ENCODE peak calls at places on chromosomes 5 and 9, in six cellular contexts. One of them, this sample, is unnamed.

GRCh38 chr5:926416-927171 is 33.9 kb downstream of the TRIP13 start:
- DNase-seq in brain microvascular endothelial cell: no peak
- DNase-seq in cardiac muscle cell: peak; percentile 63
- DNase-seq in dorsolateral prefrontal cortex: no peak
- DNase-seq in prostate gland: no peak
- DNase-seq in breast epithelium: no peak
- DNase-seq in this sample: peak; percentile 26

GRCh38 chr9:4086119-4087088 is 213.5 kb downstream of the GLIS3 start:
- DNase-seq in cardiac muscle cell: no peak
- DNase-seq in breast epithelium: no peak
- DNase-seq in brain microvascular endothelial cell: peak; percentile 66
- DNase-seq in dorsolateral prefrontal cortex: no peak
- DNase-seq in prostate gland: no peak
- DNase-seq in this sample: peak; percentile 71

GRCh38 chr5:54360089-54360488 is 49.7 kb upstream of the ARL15 start:
- DNase-seq in dorsolateral prefrontal cortex: no peak
- DNase-seq in cardiac muscle cell: no peak
- DNase-seq in breast epithelium: no peak
- DNase-seq in brain microvascular endothelial cell: peak; percentile 49
- DNase-seq in prostate gland: no peak
- DNase-seq in this sample: peak; percentile 13

GRCh38 chr9:70805953-70806352 is 315.5 kb downstream of the TRPM3 start:
- DNase-seq in brain microvascular endothelial cell: no peak
- DNase-seq in cardiac muscle cell: no peak
- DNase-seq in breast epithelium: no peak
- DNase-seq in dorsolateral prefrontal cortex: peak; percentile 41
- DNase-seq in prostate gland: peak; percentile 15
- DNase-seq in this sample: peak; percentile 17

GRCh38 chr5:172573115-172573882 is 67.8 kb upstream of the NEURL1B start:
- DNase-seq in cardiac muscle cell: no peak
- DNase-seq in breast epithelium: no peak
- DNase-seq in brain microvascular endothelial cell: no peak
- DNase-seq in prostate gland: no peak
- DNase-seq in dorsolateral prefrontal cortex: no peak
- DNase-seq in this sample: no peak

GRCh38 chr5:73214921-73215490 is 42.0 kb downstream of the TMEM174 start:
- DNase-seq in breast epithelium: no peak
- DNase-seq in prostate gland: no peak
- DNase-seq in cardiac muscle cell: no peak
- DNase-seq in dorsolateral prefrontal cortex: no peak
- DNase-seq in brain microvascular endothelial cell: no peak
- DNase-seq in this sample: no peak

GRCh38 chr5:97909541-97909940 is 726.5 kb upstream of the RIOK2 start:
- DNase-seq in brain microvascular endothelial cell: no peak
- DNase-seq in breast epithelium: no peak
- DNase-seq in cardiac muscle cell: no peak
- DNase-seq in dorsolateral prefrontal cortex: no peak
- DNase-seq in prostate gland: no peak
- DNase-seq in this sample: no peak

GRCh38 chr9:72006481-72006880 is 53.9 kb downstream of the C9orf57 start:
- DNase-seq in brain microvascular endothelial cell: no peak
- DNase-seq in dorsolateral prefrontal cortex: no peak
- DNase-seq in cardiac muscle cell: no peak
- DNase-seq in prostate gland: no peak
- DNase-seq in breast epithelium: no peak
- DNase-seq in this sample: peak; percentile 18

GRCh38 chr5:179766021-179766725 is 27.6 kb upstream of the LTC4S start:
- DNase-seq in brain microvascular endothelial cell: peak; percentile 69
- DNase-seq in prostate gland: no peak
- DNase-seq in cardiac muscle cell: no peak
- DNase-seq in breast epithelium: no peak
- DNase-seq in dorsolateral prefrontal cortex: no peak
- DNase-seq in this sample: peak; percentile 66

GRCh38 chr5:112160652-112161391 is 258.3 kb downstream of the EPB41L4A start:
- DNase-seq in breast epithelium: peak; percentile 95
- DNase-seq in dorsolateral prefrontal cortex: peak; percentile 92
- DNase-seq in cardiac muscle cell: peak; percentile 91
- DNase-seq in brain microvascular endothelial cell: peak; percentile 88
- DNase-seq in prostate gland: peak; percentile 87
- DNase-seq in this sample: peak; percentile 96

GRCh38 chr9:20593551-20593950 is 28.7 kb downstream of the MLLT3 start:
- DNase-seq in prostate gland: no peak
- DNase-seq in dorsolateral prefrontal cortex: no peak
- DNase-seq in breast epithelium: no peak
- DNase-seq in brain microvascular endothelial cell: peak; percentile 51
- DNase-seq in cardiac muscle cell: no peak
- DNase-seq in this sample: peak; percentile 66

GRCh38 chr9:121992571-121993212 is 100.4 kb downstream of the TTLL11 start:
- DNase-seq in dorsolateral prefrontal cortex: peak; percentile 77
- DNase-seq in cardiac muscle cell: peak; percentile 91
- DNase-seq in brain microvascular endothelial cell: peak; percentile 57
- DNase-seq in breast epithelium: no peak
- DNase-seq in prostate gland: peak; percentile 74
- DNase-seq in this sample: peak; percentile 88

GRCh38 chr5:83871533-83872380 is 151.1 kb upstream of the HAPLN1 start:
- DNase-seq in dorsolateral prefrontal cortex: no peak
- DNase-seq in prostate gland: no peak
- DNase-seq in cardiac muscle cell: peak; percentile 57
- DNase-seq in breast epithelium: no peak
- DNase-seq in brain microvascular endothelial cell: no peak
- DNase-seq in this sample: no peak

GRCh38 chr5:136016945-136017530 is 11.8 kb upstream of the TGFBI start:
- DNase-seq in dorsolateral prefrontal cortex: peak; percentile 6
- DNase-seq in cardiac muscle cell: no peak
- DNase-seq in prostate gland: no peak
- DNase-seq in breast epithelium: no peak
- DNase-seq in brain microvascular endothelial cell: peak; percentile 79
- DNase-seq in this sample: peak; percentile 57

GRCh38 chr9:19946446-19947109 is 157.7 kb upstream of the SLC24A2 start:
- DNase-seq in dorsolateral prefrontal cortex: no peak
- DNase-seq in brain microvascular endothelial cell: no peak
- DNase-seq in prostate gland: no peak
- DNase-seq in breast epithelium: no peak
- DNase-seq in cardiac muscle cell: peak; percentile 37
- DNase-seq in this sample: peak; percentile 74

GRCh38 chr5:140239939-140240700 is 62.8 kb downstream of the PFDN1 start:
- DNase-seq in cardiac muscle cell: peak; percentile 79
- DNase-seq in brain microvascular endothelial cell: peak; percentile 61
- DNase-seq in dorsolateral prefrontal cortex: peak; percentile 47
- DNase-seq in prostate gland: no peak
- DNase-seq in breast epithelium: peak; percentile 56
- DNase-seq in this sample: peak; percentile 74

GRCh38 chr5:1842026-1842819 is 40.5 kb downstream of the IRX4 start:
- DNase-seq in brain microvascular endothelial cell: no peak
- DNase-seq in dorsolateral prefrontal cortex: no peak
- DNase-seq in breast epithelium: no peak
- DNase-seq in cardiac muscle cell: no peak
- DNase-seq in prostate gland: no peak
- DNase-seq in this sample: no peak

GRCh38 chr5:149581931-149582768 is 852 bp downstream of the ARHGEF37 start:
- DNase-seq in dorsolateral prefrontal cortex: peak; percentile 29
- DNase-seq in brain microvascular endothelial cell: no peak
- DNase-seq in prostate gland: peak; percentile 39
- DNase-seq in cardiac muscle cell: peak; percentile 19
- DNase-seq in breast epithelium: no peak
- DNase-seq in this sample: peak; percentile 65

GRCh38 chr9:135347461-135347860 is 132.1 kb upstream of the PPP1R26 start:
- DNase-seq in cardiac muscle cell: no peak
- DNase-seq in brain microvascular endothelial cell: no peak
- DNase-seq in dorsolateral prefrontal cortex: no peak
- DNase-seq in prostate gland: no peak
- DNase-seq in breast epithelium: no peak
- DNase-seq in this sample: no peak

GRCh38 chr9:118395415-118395814 is 691.2 kb downstream of the TLR4 start:
- DNase-seq in brain microvascular endothelial cell: no peak
- DNase-seq in dorsolateral prefrontal cortex: no peak
- DNase-seq in cardiac muscle cell: no peak
- DNase-seq in prostate gland: no peak
- DNase-seq in breast epithelium: no peak
- DNase-seq in this sample: no peak

GRCh38 chr5:78508231-78508765 is 140.3 kb downstream of the LHFPL2 start:
- DNase-seq in cardiac muscle cell: peak; percentile 61
- DNase-seq in brain microvascular endothelial cell: peak; percentile 54
- DNase-seq in dorsolateral prefrontal cortex: no peak
- DNase-seq in prostate gland: no peak
- DNase-seq in breast epithelium: no peak
- DNase-seq in this sample: peak; percentile 55

GRCh38 chr9:16062542-16063240 is 509.8 kb downstream of the CCDC171 start:
- DNase-seq in dorsolateral prefrontal cortex: no peak
- DNase-seq in cardiac muscle cell: no peak
- DNase-seq in prostate gland: no peak
- DNase-seq in brain microvascular endothelial cell: peak; percentile 97
- DNase-seq in breast epithelium: no peak
- DNase-seq in this sample: peak; percentile 96

GRCh38 chr5:66929995-66930394 is 266.6 kb downstream of the CD180 start:
- DNase-seq in breast epithelium: no peak
- DNase-seq in prostate gland: no peak
- DNase-seq in cardiac muscle cell: no peak
- DNase-seq in brain microvascular endothelial cell: no peak
- DNase-seq in dorsolateral prefrontal cortex: no peak
- DNase-seq in this sample: no peak

GRCh38 chr5:168609806-168610482 is 30.8 kb upstream of the PANK3 start:
- DNase-seq in breast epithelium: no peak
- DNase-seq in brain microvascular endothelial cell: no peak
- DNase-seq in cardiac muscle cell: no peak
- DNase-seq in dorsolateral prefrontal cortex: no peak
- DNase-seq in prostate gland: no peak
- DNase-seq in this sample: no peak

GRCh38 chr9:116870566-116870965 is 183.5 kb downstream of the TRIM32 start:
- DNase-seq in prostate gland: no peak
- DNase-seq in brain microvascular endothelial cell: no peak
- DNase-seq in breast epithelium: no peak
- DNase-seq in dorsolateral prefrontal cortex: no peak
- DNase-seq in cardiac muscle cell: no peak
- DNase-seq in this sample: no peak

GRCh38 chr9:37840560-37841194 is 40.1 kb downstream of the DCAF10 start:
- DNase-seq in cardiac muscle cell: no peak
- DNase-seq in dorsolateral prefrontal cortex: no peak
- DNase-seq in prostate gland: no peak
- DNase-seq in brain microvascular endothelial cell: peak; percentile 82
- DNase-seq in breast epithelium: no peak
- DNase-seq in this sample: peak; percentile 77

GRCh38 chr5:170360712-170361501 is 28.3 kb downstream of the KCNMB1 start:
- DNase-seq in dorsolateral prefrontal cortex: no peak
- DNase-seq in cardiac muscle cell: peak; percentile 68
- DNase-seq in breast epithelium: no peak
- DNase-seq in prostate gland: no peak
- DNase-seq in brain microvascular endothelial cell: no peak
- DNase-seq in this sample: no peak

GRCh38 chr5:175542232-175542965 is 64.0 kb downstream of the SFXN1 start:
- DNase-seq in prostate gland: no peak
- DNase-seq in cardiac muscle cell: no peak
- DNase-seq in breast epithelium: no peak
- DNase-seq in dorsolateral prefrontal cortex: no peak
- DNase-seq in brain microvascular endothelial cell: peak; percentile 17
- DNase-seq in this sample: no peak

GRCh38 chr9:28032178-28032532 is 458.9 kb upstream of the C9orf72 start:
- DNase-seq in dorsolateral prefrontal cortex: no peak
- DNase-seq in cardiac muscle cell: no peak
- DNase-seq in breast epithelium: no peak
- DNase-seq in brain microvascular endothelial cell: no peak
- DNase-seq in prostate gland: no peak
- DNase-seq in this sample: peak; percentile 40

DNA sequence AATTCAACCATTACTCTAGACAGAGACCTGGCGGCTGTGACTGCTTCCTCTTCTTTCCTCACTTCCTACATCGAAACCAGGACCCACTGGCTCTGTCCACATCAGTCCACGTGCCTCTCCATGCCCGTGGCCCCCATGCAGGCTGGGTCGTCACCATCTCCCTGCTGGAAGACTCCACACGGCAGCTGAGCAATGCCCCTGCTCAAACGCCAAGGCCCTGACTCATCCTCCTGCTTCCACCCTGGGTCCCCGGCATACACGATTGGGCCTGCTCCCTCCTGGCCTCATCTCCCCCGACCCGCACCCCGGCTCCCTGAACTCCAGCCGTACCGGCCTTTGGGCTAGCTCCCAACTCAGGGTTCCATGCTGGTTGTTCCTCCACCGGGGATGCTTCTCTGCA is 67.2 kb upstream of the IER5L start:
- DNase-seq in dorsolateral prefrontal cortex: no peak
- DNase-seq in prostate gland: no peak
- DNase-seq in breast epithelium: no peak
- DNase-seq in brain microvascular endothelial cell: peak; percentile 21
- DNase-seq in cardiac muscle cell: no peak
- DNase-seq in this sample: peak; percentile 18
- TF ChIP-seq CTCF in dorsolateral prefrontal cortex: no peak
- TF ChIP-seq CTCF in prostate gland: no peak
- TF ChIP-seq CTCF in breast epithelium: no peak
- TF ChIP-seq CTCF in brain microvascular endothelial cell: no peak
- TF ChIP-seq CTCF in cardiac muscle cell: no peak
- TF ChIP-seq CTCF in this sample: no peak

DNA sequence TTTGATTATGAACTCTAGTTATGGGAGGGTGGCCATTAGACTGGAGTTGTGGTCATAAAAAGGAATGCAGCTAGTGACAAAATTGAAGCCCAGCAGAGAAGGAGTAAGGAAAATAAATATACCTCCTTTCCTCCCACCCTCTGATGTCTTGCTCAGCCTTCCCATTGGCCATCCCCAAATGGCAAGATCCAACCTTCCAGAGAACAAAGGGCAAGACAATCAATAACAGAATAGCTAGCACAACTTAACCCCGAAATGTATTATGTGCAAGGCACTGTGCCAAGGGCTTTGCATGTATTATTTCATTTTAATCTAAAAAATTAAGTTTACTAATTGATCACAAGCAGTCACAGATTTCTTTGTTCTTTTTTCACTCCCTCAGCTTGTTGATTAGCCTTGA is 3.6 kb downstream of the ITGA1 start:
- DNase-seq in dorsolateral prefrontal cortex: no peak
- DNase-seq in brain microvascular endothelial cell: no peak
- DNase-seq in prostate gland: no peak
- DNase-seq in breast epithelium: no peak
- DNase-seq in cardiac muscle cell: no peak
- DNase-seq in this sample: no peak
- H3K4me3 ChIP-seq in dorsolateral prefrontal cortex: no peak overlapping the region
- H3K4me3 ChIP-seq in brain microvascular endothelial cell: no peak overlapping the region
- H3K4me3 ChIP-seq in prostate gland: no peak overlapping the region
- H3K4me3 ChIP-seq in breast epithelium: no peak overlapping the region
- H3K4me3 ChIP-seq in cardiac muscle cell: no peak overlapping the region
- H3K4me3 ChIP-seq in this sample: no peak overlapping the region

GRCh38 chr5:181151146-181151545 is 3.8 kb downstream of the OR2V2 start:
- DNase-seq in dorsolateral prefrontal cortex: no peak
- DNase-seq in brain microvascular endothelial cell: no peak
- DNase-seq in cardiac muscle cell: no peak
- DNase-seq in breast epithelium: no peak
- DNase-seq in prostate gland: no peak
- DNase-seq in this sample: no peak
- TF ChIP-seq CTCF in dorsolateral prefrontal cortex: no peak
- TF ChIP-seq CTCF in brain microvascular endothelial cell: no peak
- TF ChIP-seq CTCF in cardiac muscle cell: no peak
- TF ChIP-seq CTCF in breast epithelium: no peak
- TF ChIP-seq CTCF in prostate gland: no peak
- TF ChIP-seq CTCF in this sample: no peak

DNA sequence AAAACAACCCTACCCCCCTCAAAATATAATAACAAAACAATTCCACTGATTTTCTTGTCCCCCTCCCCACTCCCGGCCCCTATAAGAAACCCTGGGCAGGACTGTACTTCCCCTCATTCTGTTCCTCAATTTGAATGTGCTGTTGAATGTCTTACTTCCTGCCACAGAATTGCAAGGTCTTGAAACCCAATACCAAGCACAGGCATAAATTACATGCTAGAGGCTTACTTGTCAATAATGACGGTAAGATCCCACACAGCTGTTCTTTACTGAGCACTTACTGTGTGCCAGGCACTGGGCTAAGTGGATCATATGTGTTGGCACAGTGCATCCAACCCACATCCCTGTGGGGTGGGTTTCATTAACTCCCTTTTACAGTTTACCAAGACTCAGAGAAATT is 63.3 kb downstream of the MVB12B start:
- DNase-seq in dorsolateral prefrontal cortex: no peak
- DNase-seq in prostate gland: no peak
- DNase-seq in breast epithelium: no peak
- DNase-seq in cardiac muscle cell: no peak
- DNase-seq in brain microvascular endothelial cell: no peak
- DNase-seq in this sample: no peak
- H3K4me3 ChIP-seq in dorsolateral prefrontal cortex: no peak overlapping the region
- H3K4me3 ChIP-seq in prostate gland: no peak overlapping the region
- H3K4me3 ChIP-seq in breast epithelium: no peak overlapping the region
- H3K4me3 ChIP-seq in cardiac muscle cell: no peak overlapping the region
- H3K4me3 ChIP-seq in brain microvascular endothelial cell: no peak overlapping the region
- H3K4me3 ChIP-seq in this sample: no peak overlapping the region

This sample was measured in choroid plexus epithelial cell.